ENCODE peak calls at places on chromosomes 13 and 19, in ten cellular contexts. Y is left cardiac atrium; A is activated CD8-positive, alpha-beta memory T cell treated with anti-CD3 and anti-CD28 coated beads for 4 hours; J is hypothalamus; O is LoVo; V is stimulated activated naive CD4-positive, alpha-beta T cell; K is WTC11; B is brain microvascular endothelial cell; Z is fibroblast of mammary gland; G is AG04450. S is an unnamed sample.
A peak's percentile ranks its signal among the peaks of the same experiment; 100 is the strongest.

GRCh38 chr19:52331757-52332156 is 4.3 kb upstream of the ZNF610 start:
- DNase-seq in Y (no peak), A (no peak), J (no peak), O (no peak), V (no peak), K (no peak), B (no peak), Z (no peak), G (no peak), S (no peak)

GRCh38 chr19:40376286-40376862 is 13.6 kb downstream of the HIPK4 start:
- DNase-seq in Y (no peak), A (no peak), J (no peak), O (no peak), V (no peak), K (no peak), B (no peak), Z (no peak), G (no peak), S (no peak)

GRCh38 chr19:34173145-34173956 is 1.0 kb downstream of the LSM14A start:
- DNase-seq in Y (peak; percentile 49), A (no peak), J (no peak), O (peak; percentile 58), V (peak; percentile 29), K (peak; percentile 59), B (no peak), Z (peak; percentile 39), G (no peak), S (peak; percentile 65)

GRCh38 chr13:41302743-41303142 is 8.3 kb upstream of the NAA16 start:
- DNase-seq in Y (no peak), A (no peak), J (no peak), O (no peak), V (no peak), K (no peak), B (no peak), Z (no peak), G (no peak), S (no peak)

GRCh38 chr13:20867408-20867807 is 35.1 kb downstream of the XPO4 start:
- DNase-seq in Y (no peak), A (no peak), J (no peak), O (no peak), V (no peak), K (no peak), B (no peak), Z (no peak), G (no peak), S (no peak)

GRCh38 chr19:11457115-11457514 is 21.7 kb downstream of the PRKCSH start:
- DNase-seq in Y (no peak), A (no peak), J (peak; percentile 87), O (no peak), V (no peak), K (no peak), B (no peak), Z (no peak), G (no peak), S (no peak)

GRCh38 chr13:33721719-33722118 is 96.2 kb upstream of the RFC3 start:
- DNase-seq in Y (no peak), A (no peak), J (no peak), O (no peak), V (no peak), K (no peak), B (peak; percentile 67), Z (peak; percentile 62), G (no peak), S (no peak)

GRCh38 chr13:100521912-100522490 is 66.6 kb downstream of the GGACT start:
- DNase-seq in Y (no peak), A (no peak), J (no peak), O (no peak), V (peak; percentile 11), K (no peak), B (no peak), Z (no peak), G (no peak), S (no peak)

GRCh38 chr19:48596679-48597465 is 9.7 kb upstream of the SPACA4 start:
- DNase-seq in Y (no peak), A (no peak), J (no peak), O (no peak), V (peak; percentile 42), K (no peak), B (no peak), Z (no peak), G (no peak), S (no peak)

GRCh38 chr19:11479470-11480080 is 1.3 kb downstream of the ELAVL3 start:
- DNase-seq in Y (peak; percentile 51), A (no peak), J (peak; percentile 75), O (peak; percentile 76), V (no peak), K (peak; percentile 93), B (no peak), Z (peak; percentile 30), G (no peak), S (no peak)

GRCh38 chr13:73189766-73190165 is 131.0 kb downstream of the KLF5 start:
- DNase-seq in Y (no peak), A (no peak), J (no peak), O (no peak), V (no peak), K (no peak), B (no peak), Z (no peak), G (no peak), S (no peak)

GRCh38 chr13:44440046-44440608 is 66.5 kb downstream of the SERP2 start:
- DNase-seq in Y (no peak), A (no peak), J (no peak), O (no peak), V (no peak), K (no peak), B (no peak), Z (no peak), G (no peak), S (no peak)

GRCh38 chr19:277131-277530 is 14.1 kb downstream of the PLPP2 start:
- DNase-seq in Y (no peak), A (no peak), J (no peak), O (no peak), V (no peak), K (no peak), B (no peak), Z (no peak), G (no peak), S (no peak)

GRCh38 chr13:103961784-103962183 is 895.6 kb upstream of the SLC10A2 start:
- DNase-seq in Y (no peak), A (no peak), J (no peak), O (no peak), V (no peak), K (no peak), B (peak; percentile 12), Z (no peak), G (no peak), S (no peak)

GRCh38 chr19:784541-784940 is 12.7 kb upstream of the PTBP1 start:
- DNase-seq in Y (no peak), A (no peak), J (no peak), O (no peak), V (no peak), K (no peak), B (no peak), Z (no peak), G (no peak), S (no peak)

GRCh38 chr13:43146400-43146799 is 123.0 kb downstream of the DNAJC15 start:
- DNase-seq in Y (no peak), A (no peak), J (no peak), O (no peak), V (no peak), K (no peak), B (no peak), Z (no peak), G (no peak), S (no peak)

GRCh38 chr19:18932216-18932841 is 8.7 kb downstream of the HOMER3 start:
- DNase-seq in Y (peak; percentile 87), A (peak; percentile 51), J (peak; percentile 54), O (no peak), V (peak; percentile 79), K (peak; percentile 99), B (no peak), Z (peak; percentile 52), G (no peak), S (no peak)

GRCh38 chr19:39506944-39507714 is 7.8 kb upstream of the SELENOV start:
- DNase-seq in Y (peak; percentile 44), A (no peak), J (no peak), O (no peak), V (peak; percentile 33), K (peak; percentile 80), B (peak; percentile 41), Z (peak; percentile 59), G (no peak), S (no peak)

GRCh38 chr13:46315036-46315435 is 72.0 kb downstream of the RUBCNL start:
- DNase-seq in Y (no peak), A (no peak), J (no peak), O (no peak), V (no peak), K (no peak), B (no peak), Z (no peak), G (no peak), S (no peak)

GRCh38 chr19:10228925-10229324 is 2.2 kb downstream of the S1PR2 start:
- DNase-seq in Y (no peak), A (no peak), J (no peak), O (peak; percentile 20), V (peak; percentile 37), K (peak; percentile 54), B (peak; percentile 35), Z (peak; percentile 71), G (no peak), S (no peak)

GRCh38 chr13:73870970-73871935 is 263.0 kb downstream of the KLF12 start:
- DNase-seq in Y (peak; percentile 64), A (no peak), J (no peak), O (no peak), V (peak; percentile 3), K (peak; percentile 19), B (peak; percentile 97), Z (peak; percentile 89), G (peak; percentile 79), S (no peak)

GRCh38 chr13:25114220-25114619 is 18.3 kb downstream of the PABPC3 start:
- DNase-seq in Y (peak; percentile 61), A (no peak), J (peak; percentile 87), O (peak; percentile 53), V (peak; percentile 9), K (peak; percentile 88), B (peak; percentile 81), Z (peak; percentile 73), G (peak; percentile 50), S (peak; percentile 53)

GRCh38 chr13:93535256-93535655 is 308.6 kb downstream of the GPC6 start:
- DNase-seq in Y (no peak), A (no peak), J (no peak), O (no peak), V (no peak), K (no peak), B (peak; percentile 60), Z (peak; percentile 59), G (no peak), S (no peak)

GRCh38 chr13:27952931-27953670 is 16.0 kb downstream of the CDX2 start:
- DNase-seq in Y (no peak), A (no peak), J (no peak), O (peak; percentile 72), V (no peak), K (peak; percentile 40), B (no peak), Z (no peak), G (no peak), S (no peak)

GRCh38 chr13:29763426-29764180 is 86.8 kb downstream of the UBL3 start:
- DNase-seq in Y (no peak), A (no peak), J (no peak), O (peak; percentile 37), V (no peak), K (no peak), B (no peak), Z (no peak), G (no peak), S (no peak)

GRCh38 chr19:29524201-29524911 is 1.4 kb upstream of the VSTM2B start:
- DNase-seq in Y (no peak), A (no peak), J (peak; percentile 52), O (no peak), V (no peak), K (peak; percentile 66), B (no peak), Z (no peak), G (no peak), S (no peak)

GRCh38 chr13:113651511-113652403 is 6.2 kb downstream of the ATP4B start:
- DNase-seq in Y (no peak), A (no peak), J (no peak), O (no peak), V (no peak), K (peak; percentile 9), B (no peak), Z (no peak), G (no peak), S (no peak)

GRCh38 chr13:113820813-113821651 is 42.8 kb downstream of the GAS6 start:
- DNase-seq in Y (peak; percentile 73), A (no peak), J (peak; percentile 85), O (no peak), V (no peak), K (no peak), B (peak; percentile 92), Z (peak; percentile 99), G (peak; percentile 97), S (peak; percentile 90)